ENCODE peak calls at places on chromosomes 5 and 9, in ten cellular contexts. One of them, this sample, is unnamed.

GRCh38 chr9:135499326-135500070 is 984 bp upstream of the MRPS2 start:
- DNase-seq in body of pancreas: peak
- DNase-seq in A549: peak
- DNase-seq in IMR-90: peak
- DNase-seq in suprapubic skin: peak
- DNase-seq in ovary: peak
- DNase-seq in stomach: peak
- DNase-seq in tibial nerve: peak
- DNase-seq in heart left ventricle: peak
- DNase-seq in upper lobe of left lung: peak
- DNase-seq in this sample: peak

GRCh38 chr9:76321185-76321828 is 72.9 kb downstream of the RFK start:
- DNase-seq in body of pancreas: no peak
- DNase-seq in A549: peak
- DNase-seq in IMR-90: peak
- DNase-seq in suprapubic skin: no peak
- DNase-seq in ovary: no peak
- DNase-seq in stomach: no peak
- DNase-seq in tibial nerve: no peak
- DNase-seq in heart left ventricle: no peak
- DNase-seq in upper lobe of left lung: no peak
- DNase-seq in this sample: no peak

GRCh38 chr9:83019246-83019645 is 43.7 kb downstream of the RASEF start:
- DNase-seq in body of pancreas: no peak
- DNase-seq in A549: no peak
- DNase-seq in IMR-90: no peak
- DNase-seq in suprapubic skin: no peak
- DNase-seq in ovary: no peak
- DNase-seq in stomach: no peak
- DNase-seq in tibial nerve: no peak
- DNase-seq in heart left ventricle: no peak
- DNase-seq in upper lobe of left lung: no peak
- DNase-seq in this sample: no peak

GRCh38 chr9:136693490-136694162 is 6.4 kb upstream of the AGPAT2 start:
- DNase-seq in body of pancreas: peak
- DNase-seq in A549: peak
- DNase-seq in IMR-90: peak
- DNase-seq in suprapubic skin: no peak
- DNase-seq in ovary: no peak
- DNase-seq in stomach: peak
- DNase-seq in tibial nerve: no peak
- DNase-seq in heart left ventricle: no peak
- DNase-seq in upper lobe of left lung: peak
- DNase-seq in this sample: no peak

GRCh38 chr5:158796812-158797497 is 302.8 kb downstream of the EBF1 start:
- DNase-seq in body of pancreas: no peak
- DNase-seq in A549: no peak
- DNase-seq in IMR-90: no peak
- DNase-seq in suprapubic skin: no peak
- DNase-seq in ovary: no peak
- DNase-seq in stomach: no peak
- DNase-seq in tibial nerve: no peak
- DNase-seq in heart left ventricle: no peak
- DNase-seq in upper lobe of left lung: no peak
- DNase-seq in this sample: no peak

GRCh38 chr5:14337603-14338002 is 194.5 kb downstream of the TRIO start:
- DNase-seq in body of pancreas: no peak
- DNase-seq in A549: no peak
- DNase-seq in IMR-90: no peak
- DNase-seq in suprapubic skin: no peak
- DNase-seq in ovary: no peak
- DNase-seq in stomach: no peak
- DNase-seq in tibial nerve: no peak
- DNase-seq in heart left ventricle: no peak
- DNase-seq in upper lobe of left lung: no peak
- DNase-seq in this sample: no peak

GRCh38 chr5:7218146-7218545 is 177.8 kb upstream of the ADCY2 start:
- DNase-seq in body of pancreas: no peak
- DNase-seq in A549: no peak
- DNase-seq in IMR-90: no peak
- DNase-seq in suprapubic skin: no peak
- DNase-seq in ovary: no peak
- DNase-seq in stomach: no peak
- DNase-seq in tibial nerve: no peak
- DNase-seq in heart left ventricle: no peak
- DNase-seq in upper lobe of left lung: no peak
- DNase-seq in this sample: no peak

GRCh38 chr5:17805426-17805825 is 171.2 kb downstream of the TAF11L14 start:
- DNase-seq in body of pancreas: no peak
- DNase-seq in A549: peak
- DNase-seq in IMR-90: peak
- DNase-seq in suprapubic skin: no peak
- DNase-seq in ovary: no peak
- DNase-seq in stomach: no peak
- DNase-seq in tibial nerve: no peak
- DNase-seq in heart left ventricle: no peak
- DNase-seq in upper lobe of left lung: no peak
- DNase-seq in this sample: no peak

GRCh38 chr5:170537451-170538095 is 33.8 kb downstream of the KCNIP1 start:
- DNase-seq in body of pancreas: no peak
- DNase-seq in A549: no peak
- DNase-seq in IMR-90: no peak
- DNase-seq in suprapubic skin: peak
- DNase-seq in ovary: no peak
- DNase-seq in stomach: no peak
- DNase-seq in tibial nerve: no peak
- DNase-seq in heart left ventricle: no peak
- DNase-seq in upper lobe of left lung: no peak
- DNase-seq in this sample: no peak

GRCh38 chr9:112037281-112038016 is 137.6 kb downstream of the SUSD1 start:
- DNase-seq in body of pancreas: no peak
- DNase-seq in A549: no peak
- DNase-seq in IMR-90: peak
- DNase-seq in suprapubic skin: no peak
- DNase-seq in ovary: no peak
- DNase-seq in stomach: no peak
- DNase-seq in tibial nerve: no peak
- DNase-seq in heart left ventricle: no peak
- DNase-seq in upper lobe of left lung: no peak
- DNase-seq in this sample: no peak

GRCh38 chr5:114857951-114858401 is 311.7 kb downstream of the TRIM36 start:
- DNase-seq in body of pancreas: no peak
- DNase-seq in A549: no peak
- DNase-seq in IMR-90: no peak
- DNase-seq in suprapubic skin: no peak
- DNase-seq in ovary: no peak
- DNase-seq in stomach: no peak
- DNase-seq in tibial nerve: no peak
- DNase-seq in heart left ventricle: no peak
- DNase-seq in upper lobe of left lung: peak
- DNase-seq in this sample: no peak

GRCh38 chr9:87213948-87214347 is 266.6 kb upstream of the GAS1 start:
- DNase-seq in body of pancreas: no peak
- DNase-seq in A549: no peak
- DNase-seq in IMR-90: peak
- DNase-seq in suprapubic skin: no peak
- DNase-seq in ovary: no peak
- DNase-seq in stomach: no peak
- DNase-seq in tibial nerve: no peak
- DNase-seq in heart left ventricle: no peak
- DNase-seq in upper lobe of left lung: no peak
- DNase-seq in this sample: no peak

GRCh38 chr5:43556857-43557593 is at the start of gene PAIP1:
- DNase-seq in body of pancreas: peak
- DNase-seq in A549: peak
- DNase-seq in IMR-90: peak
- DNase-seq in suprapubic skin: peak
- DNase-seq in ovary: peak
- DNase-seq in stomach: peak
- DNase-seq in tibial nerve: peak
- DNase-seq in heart left ventricle: peak
- DNase-seq in upper lobe of left lung: peak
- DNase-seq in this sample: peak

GRCh38 chr5:43555895-43556606 is 826 bp downstream of the PAIP1 start:
- DNase-seq in body of pancreas: peak
- DNase-seq in A549: peak
- DNase-seq in IMR-90: peak
- DNase-seq in suprapubic skin: peak
- DNase-seq in ovary: peak
- DNase-seq in stomach: peak
- DNase-seq in tibial nerve: peak
- DNase-seq in heart left ventricle: peak
- DNase-seq in upper lobe of left lung: peak
- DNase-seq in this sample: peak

GRCh38 chr5:43560128-43560527 is 3.3 kb upstream of the PAIP1 start:
- DNase-seq in body of pancreas: no peak
- DNase-seq in A549: no peak
- DNase-seq in IMR-90: peak
- DNase-seq in suprapubic skin: no peak
- DNase-seq in ovary: no peak
- DNase-seq in stomach: no peak
- DNase-seq in tibial nerve: no peak
- DNase-seq in heart left ventricle: no peak
- DNase-seq in upper lobe of left lung: no peak
- DNase-seq in this sample: no peak

GRCh38 chr5:43553381-43553780 is 3.5 kb downstream of the PAIP1 start:
- DNase-seq in body of pancreas: no peak
- DNase-seq in A549: no peak
- DNase-seq in IMR-90: peak
- DNase-seq in suprapubic skin: no peak
- DNase-seq in ovary: no peak
- DNase-seq in stomach: no peak
- DNase-seq in tibial nerve: no peak
- DNase-seq in heart left ventricle: no peak
- DNase-seq in upper lobe of left lung: no peak
- DNase-seq in this sample: no peak

GRCh38 chr5:43554497-43554896 is 2.4 kb downstream of the PAIP1 start:
- DNase-seq in body of pancreas: no peak
- DNase-seq in A549: no peak
- DNase-seq in IMR-90: no peak
- DNase-seq in suprapubic skin: no peak
- DNase-seq in ovary: no peak
- DNase-seq in stomach: no peak
- DNase-seq in tibial nerve: no peak
- DNase-seq in heart left ventricle: no peak
- DNase-seq in upper lobe of left lung: no peak
- DNase-seq in this sample: no peak
- H3K4me3 ChIP-seq in body of pancreas: no peak
- H3K4me3 ChIP-seq in A549: peak
- H3K4me3 ChIP-seq in IMR-90: no peak
- H3K4me3 ChIP-seq in suprapubic skin: peak
- H3K4me3 ChIP-seq in ovary: no peak
- H3K4me3 ChIP-seq in stomach: no peak
- H3K4me3 ChIP-seq in tibial nerve: no peak
- H3K4me3 ChIP-seq in heart left ventricle: peak
- H3K4me3 ChIP-seq in upper lobe of left lung: no peak
- H3K4me3 ChIP-seq in this sample: no peak

DNA sequence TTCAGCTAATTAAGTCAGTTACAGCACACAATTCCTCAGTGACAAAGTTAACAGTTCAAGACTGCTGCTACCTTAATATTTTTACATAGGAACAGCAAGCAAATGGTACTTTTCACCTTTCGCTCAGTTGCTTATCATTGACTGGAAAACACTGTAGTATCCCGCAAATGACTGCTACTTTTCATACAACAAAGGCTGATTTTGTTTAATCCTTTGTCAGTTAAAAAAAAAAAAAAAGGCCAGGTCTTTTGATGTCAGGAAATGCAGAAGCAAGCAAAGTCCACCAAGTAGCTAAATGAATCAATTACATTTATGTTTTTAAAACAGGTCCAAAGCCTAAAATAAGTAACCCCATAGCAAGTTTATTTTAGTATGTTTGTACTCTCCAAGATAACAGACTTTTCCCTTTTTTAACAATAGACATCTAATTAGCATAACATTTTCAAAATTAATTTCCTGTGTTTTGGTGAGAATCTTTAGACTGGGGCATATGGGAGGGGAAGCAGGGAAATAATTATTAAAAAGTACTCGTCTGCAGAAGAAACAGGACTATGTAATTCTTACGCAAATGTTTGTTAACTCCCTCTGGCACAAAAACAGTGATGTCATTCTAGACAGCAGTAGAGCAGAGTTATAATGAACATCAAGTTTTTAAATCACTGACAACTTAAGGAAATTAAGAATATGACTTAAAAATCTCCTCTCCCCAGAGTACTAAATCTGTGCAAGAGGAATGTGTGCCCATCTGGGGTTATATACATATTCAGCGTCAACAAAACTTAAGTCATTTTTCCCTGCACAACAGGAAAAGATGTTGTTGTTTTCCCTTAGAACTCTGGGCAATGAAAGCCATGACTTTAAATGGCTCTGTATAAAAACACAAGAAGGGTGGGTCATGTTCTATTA is 9.6 kb downstream of the PFDN1 start:
- DNase-seq in body of pancreas: no peak
- DNase-seq in A549: no peak
- DNase-seq in IMR-90: peak
- DNase-seq in suprapubic skin: no peak
- DNase-seq in ovary: no peak
- DNase-seq in stomach: no peak
- DNase-seq in tibial nerve: no peak
- DNase-seq in heart left ventricle: no peak
- DNase-seq in upper lobe of left lung: no peak
- DNase-seq in this sample: no peak
- H3K27ac ChIP-seq in body of pancreas: no peak
- H3K27ac ChIP-seq in A549: peak
- H3K27ac ChIP-seq in IMR-90: no peak
- H3K27ac ChIP-seq in suprapubic skin: peak
- H3K27ac ChIP-seq in ovary: no peak
- H3K27ac ChIP-seq in stomach: peak
- H3K27ac ChIP-seq in tibial nerve: peak
- H3K27ac ChIP-seq in heart left ventricle: peak
- H3K27ac ChIP-seq in upper lobe of left lung: peak
- H3K27ac ChIP-seq in this sample: peak

DNA sequence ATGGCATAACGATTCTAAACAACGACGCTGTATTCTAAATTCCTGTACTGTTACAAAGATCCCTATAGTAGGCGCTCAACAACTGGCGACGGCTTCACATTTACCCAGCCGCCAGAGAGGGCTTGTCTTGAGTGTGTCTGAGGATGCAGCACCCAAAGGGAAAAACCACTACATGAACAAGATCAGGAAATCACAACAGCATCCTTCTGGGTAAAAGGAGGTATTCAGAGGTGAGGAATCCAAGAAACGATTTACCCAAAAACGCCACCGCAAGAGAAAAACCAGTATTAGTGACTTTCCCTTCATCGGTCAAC is 711 bp downstream of the TTC33 start:
- DNase-seq in body of pancreas: peak
- DNase-seq in A549: peak
- DNase-seq in IMR-90: peak
- DNase-seq in suprapubic skin: peak
- DNase-seq in ovary: peak
- DNase-seq in stomach: peak
- DNase-seq in tibial nerve: peak
- DNase-seq in heart left ventricle: peak
- DNase-seq in upper lobe of left lung: no peak
- DNase-seq in this sample: peak
- TF ChIP-seq POLR2A in body of pancreas: no peak
- TF ChIP-seq POLR2A in A549: no peak
- TF ChIP-seq POLR2A in IMR-90: peak
- TF ChIP-seq POLR2A in suprapubic skin: no peak
- TF ChIP-seq POLR2A in ovary: no peak
- TF ChIP-seq POLR2A in stomach: no peak
- TF ChIP-seq POLR2A in tibial nerve: no peak
- TF ChIP-seq POLR2A in heart left ventricle: no peak
- TF ChIP-seq POLR2A in upper lobe of left lung: no peak
- TF ChIP-seq POLR2A in this sample: no peak

GRCh38 chr5:88671808-88672499 is 211.0 kb downstream of the MEF2C start:
- DNase-seq in body of pancreas: no peak
- DNase-seq in A549: no peak
- DNase-seq in IMR-90: no peak
- DNase-seq in suprapubic skin: no peak
- DNase-seq in ovary: no peak
- DNase-seq in stomach: no peak
- DNase-seq in tibial nerve: no peak
- DNase-seq in heart left ventricle: no peak
- DNase-seq in upper lobe of left lung: peak
- DNase-seq in this sample: no peak
- H3K4me3 ChIP-seq in body of pancreas: no peak
- H3K4me3 ChIP-seq in A549: no peak
- H3K4me3 ChIP-seq in IMR-90: no peak
- H3K4me3 ChIP-seq in suprapubic skin: no peak
- H3K4me3 ChIP-seq in ovary: no peak
- H3K4me3 ChIP-seq in stomach: no peak
- H3K4me3 ChIP-seq in tibial nerve: peak
- H3K4me3 ChIP-seq in heart left ventricle: no peak
- H3K4me3 ChIP-seq in upper lobe of left lung: no peak
- H3K4me3 ChIP-seq in this sample: no peak

This sample was measured in uterus.